ENCODE peak calls at places on chromosomes 1 and 21, in eight cellular contexts. Q is CD8-positive, alpha-beta memory T cell; V is NCI-H1694 treated with DMSO at 0.1 percent for 48 hours; X is caudate nucleus; N is stimulated activated CD4-positive, alpha-beta T cell treated with anti-CD3 and anti-CD28 coated beads, Interleukin-2, amount 100 ng/mL, for 48 hours; C is astrocyte of the hippocampus; Z is astrocyte of the cerebellum; Y is HTR-8/SVneo. S is an unnamed sample.

GRCh38 chr1:33433509-33434362 is 2.8 kb upstream of the PHC2 start:
- DNase-seq in V (no peak), N (no peak), Q (no peak), X (no peak), C (peak), Z (peak), Y (peak), S (no peak)

GRCh38 chr1:228280106-228280901 is 72.5 kb downstream of the OBSCN start:
- DNase-seq in Y (no peak), V (no peak), X (no peak), Q (no peak), C (no peak), Z (no peak), N (no peak), S (no peak)

GRCh38 chr1:160981584-160982411 is 27.2 kb upstream of the ITLN2 start:
- DNase-seq in Z (no peak), X (no peak), V (no peak), C (no peak), Q (no peak), N (no peak), Y (no peak), S (no peak)

GRCh38 chr21:28253378-28253777 is 739.3 kb downstream of the LTN1 start:
- DNase-seq in C (peak), Y (no peak), N (no peak), Z (peak), V (no peak), Q (no peak), X (no peak), S (no peak)

GRCh38 chr1:205619376-205619775 is 12.4 kb downstream of the ELK4 start:
- DNase-seq in X (no peak), Z (no peak), Q (no peak), Y (no peak), V (no peak), N (no peak), C (no peak), S (no peak)

GRCh38 chr1:86416343-86416742 is 7.6 kb upstream of the CLCA2 start:
- DNase-seq in Q (no peak), N (no peak), X (no peak), V (no peak), C (no peak), Y (no peak), Z (no peak), S (peak)

GRCh38 chr1:163083690-163084089 is 14.5 kb downstream of the RGS4 start:
- DNase-seq in Q (no peak), C (no peak), Y (no peak), Z (no peak), X (no peak), N (no peak), V (no peak), S (no peak)

GRCh38 chr1:236416165-236416564 is 22.1 kb downstream of the EDARADD start:
- DNase-seq in C (no peak), Z (no peak), V (no peak), X (no peak), Q (peak), N (no peak), Y (no peak), S (no peak)

GRCh38 chr1:66181999-66182398 is 352.0 kb upstream of the SGIP1 start:
- DNase-seq in X (no peak), N (no peak), Z (no peak), C (no peak), Q (no peak), V (no peak), Y (no peak), S (no peak)

GRCh38 chr1:153697191-153697872 is 18.8 kb downstream of the NPR1 start:
- DNase-seq in X (no peak), N (no peak), V (no peak), Y (peak), Q (no peak), C (peak), Z (no peak), S (no peak)

GRCh38 chr1:26538480-26539412 is 9.2 kb downstream of the RPS6KA1 start:
- DNase-seq in Q (no peak), Z (no peak), N (peak), X (no peak), Y (no peak), C (peak), V (peak), S (no peak)

GRCh38 chr1:151988405-151988851 is 5.2 kb downstream of the S100A10 start:
- DNase-seq in Q (no peak), V (no peak), N (no peak), X (no peak), C (peak), Z (no peak), Y (peak), S (no peak)

GRCh38 chr1:11886986-11887665 is 28.4 kb upstream of the NPPB start:
- DNase-seq in Y (no peak), Z (no peak), V (no peak), N (no peak), C (no peak), X (no peak), Q (no peak), S (no peak)

GRCh38 chr1:17718136-17718535 is 37.0 kb upstream of the ACTL8 start:
- DNase-seq in Z (no peak), V (no peak), Q (no peak), X (no peak), N (no peak), C (no peak), Y (no peak), S (peak)

GRCh38 chr1:201149400-201149799 is 4.9 kb downstream of the TMEM9 start:
- DNase-seq in Z (no peak), Q (no peak), Y (peak), C (peak), V (peak), N (no peak), X (no peak), S (peak)

GRCh38 chr1:173112129-173112528 is 61.4 kb upstream of the TNFSF18 start:
- DNase-seq in Q (no peak), N (no peak), Y (no peak), V (no peak), Z (no peak), X (no peak), C (no peak), S (no peak)

GRCh38 chr1:48595613-48596012 is 123.6 kb upstream of the SPATA6 start:
- DNase-seq in Y (no peak), X (no peak), Q (no peak), V (no peak), N (no peak), Z (no peak), C (no peak), S (no peak)

GRCh38 chr1:91791103-91791502 is 94.8 kb downstream of the TGFBR3 start:
- DNase-seq in V (peak), N (no peak), X (no peak), Q (no peak), C (no peak), Z (no peak), Y (no peak), S (peak)

GRCh38 chr1:203127672-203128611 is at the start of gene ADORA1:
- DNase-seq in Z (peak), Y (peak), X (no peak), V (peak), C (peak), Q (no peak), N (no peak), S (peak)

GRCh38 chr1:84060781-84061180 is 61.8 kb upstream of the TTLL7 start:
- DNase-seq in Z (no peak), N (no peak), X (no peak), Y (no peak), Q (no peak), V (no peak), C (no peak), S (no peak)

GRCh38 chr1:229323205-229323604 is 19.6 kb downstream of the CCSAP start:
- DNase-seq in Y (no peak), C (no peak), V (no peak), Q (no peak), X (no peak), N (no peak), Z (no peak), S (no peak)

GRCh38 chr1:161727343-161727924 is 6.1 kb downstream of the FCRLB start:
- DNase-seq in Z (peak), X (no peak), N (peak), Q (peak), C (peak), Y (no peak), V (no peak), S (no peak)

GRCh38 chr21:46154955-46155513 is 345 bp downstream of the FTCD start:
- DNase-seq in C (no peak), X (no peak), Q (no peak), N (no peak), Y (no peak), Z (no peak), V (no peak), S (no peak)

GRCh38 chr1:189654906-189655305 is 822.8 kb downstream of the BRINP3 start:
- DNase-seq in Q (no peak), Y (no peak), X (no peak), N (no peak), V (no peak), C (no peak), Z (no peak), S (no peak)

GRCh38 chr1:175514309-175515001 is 228.9 kb downstream of the TNR start:
- DNase-seq in Z (peak), Y (no peak), X (no peak), N (no peak), V (no peak), Q (peak), C (peak), S (peak)

GRCh38 chr1:31696246-31696645 is 7.6 kb downstream of the COL16A1 start:
- DNase-seq in N (no peak), V (no peak), C (peak), Q (no peak), X (peak), Y (no peak), Z (no peak), S (no peak)

GRCh38 chr1:44326066-44326701 is 28.9 kb downstream of the ERI3 start:
- DNase-seq in Z (peak), V (no peak), N (no peak), X (no peak), Q (no peak), Y (no peak), C (peak), S (no peak)

GRCh38 chr21:46142581-46143473 is 12.6 kb downstream of the FTCD start:
- DNase-seq in C (no peak), Z (no peak), N (no peak), Q (peak), V (no peak), X (no peak), Y (no peak), S (no peak)

GRCh38 chr1:51189421-51190073 is 46.5 kb upstream of the RNF11 start:
- DNase-seq in N (peak), X (no peak), C (peak), Q (peak), V (peak), Y (peak), Z (peak), S (peak)

S was measured in NCI-H146.